ENCODE peak calls at places on chromosomes 7 and 10, in nine cellular contexts. N is IMR-90, R is heart left ventricle, B is H54, C is stomach, W is transverse colon, T is adrenal gland, Q is Peyer's patch, D is spleen. S is an unnamed sample.

GRCh38 chr7:135321556-135321955 is 87.9 kb downstream of the STRA8 start:
- DNase-seq in N (peak; percentile 17), R (no peak), B (no peak), C (no peak), W (no peak), T (no peak), Q (no peak), D (no peak), S (no peak)

GRCh38 chr10:71725249-71725648 is 5.7 kb upstream of the C10orf105 start:
- DNase-seq in N (no peak), R (no peak), B (no peak), C (no peak), W (no peak), T (no peak), Q (no peak), D (peak; percentile 79), S (no peak)

GRCh38 chr10:13102002-13102794 is 2.2 kb downstream of the OPTN start:
- DNase-seq in N (peak; percentile 26), R (no peak), B (no peak), C (no peak), W (no peak), T (no peak), Q (no peak), D (no peak), S (no peak)

GRCh38 chr10:52739380-52740154 is 33.0 kb downstream of the MBL2 start:
- DNase-seq in N (no peak), R (no peak), B (no peak), C (no peak), W (no peak), T (no peak), Q (no peak), D (no peak), S (no peak)

GRCh38 chr10:69101451-69102095 is 13.7 kb downstream of the SRGN start:
- DNase-seq in N (peak; percentile 38), R (no peak), B (no peak), C (no peak), W (no peak), T (no peak), Q (no peak), D (no peak), S (no peak)

GRCh38 chr7:57819491-57819981 is 369.6 kb downstream of the ZNF716 start:
- DNase-seq in N (no peak), R (no peak), B (no peak), C (no peak), W (no peak), T (no peak), Q (no peak), D (no peak), S (no peak)

GRCh38 chr7:156474241-156474743 is 166.3 kb upstream of the RNF32 start:
- DNase-seq in N (peak; percentile 90), R (no peak), B (peak; percentile 47), C (no peak), W (no peak), T (peak; percentile 82), Q (no peak), D (no peak), S (no peak)

GRCh38 chr10:62651341-62651740 is 153.2 kb upstream of the ADO start:
- DNase-seq in N (peak; percentile 4), R (no peak), B (no peak), C (no peak), W (no peak), T (no peak), Q (no peak), D (no peak), S (no peak)

GRCh38 chr10:8435186-8436055 is 380.9 kb downstream of the GATA3 start:
- DNase-seq in N (no peak), R (no peak), B (no peak), C (no peak), W (no peak), T (no peak), Q (no peak), D (no peak), S (no peak)

GRCh38 chr7:567305-567883 is 47.7 kb upstream of the PDGFA start:
- DNase-seq in N (no peak), R (no peak), B (no peak), C (no peak), W (no peak), T (no peak), Q (no peak), D (no peak), S (no peak)

GRCh38 chr7:107725138-107725740 is 18.7 kb upstream of the CBLL1 start:
- DNase-seq in N (peak; percentile 68), R (peak; percentile 45), B (no peak), C (peak; percentile 53), W (peak; percentile 39), T (peak; percentile 17), Q (peak; percentile 78), D (no peak), S (no peak)

GRCh38 chr10:30456262-30456661 is 22.3 kb downstream of the MAP3K8 start:
- DNase-seq in N (no peak), R (no peak), B (no peak), C (no peak), W (peak; percentile 42), T (no peak), Q (peak; percentile 85), D (peak; percentile 88), S (no peak)

GRCh38 chr7:16114071-16114470 is 307.3 kb downstream of the CRPPA start:
- DNase-seq in N (no peak), R (no peak), B (no peak), C (no peak), W (no peak), T (no peak), Q (no peak), D (no peak), S (no peak)

GRCh38 chr10:74921744-74922143 is 95.3 kb downstream of the KAT6B start:
- DNase-seq in N (peak; percentile 12), R (no peak), B (no peak), C (no peak), W (no peak), T (no peak), Q (no peak), D (no peak), S (no peak)

GRCh38 chr7:44607141-44608068 is 978 bp downstream of the OGDH start:
- DNase-seq in N (no peak), R (no peak), B (no peak), C (no peak), W (no peak), T (no peak), Q (no peak), D (no peak), S (no peak)
- TF ChIP-seq POLR2A in N (no peak), R (no peak), B (no peak), C (no peak), W (no peak), T (no peak), Q (no peak), D (no peak), S (no peak)

DNA sequence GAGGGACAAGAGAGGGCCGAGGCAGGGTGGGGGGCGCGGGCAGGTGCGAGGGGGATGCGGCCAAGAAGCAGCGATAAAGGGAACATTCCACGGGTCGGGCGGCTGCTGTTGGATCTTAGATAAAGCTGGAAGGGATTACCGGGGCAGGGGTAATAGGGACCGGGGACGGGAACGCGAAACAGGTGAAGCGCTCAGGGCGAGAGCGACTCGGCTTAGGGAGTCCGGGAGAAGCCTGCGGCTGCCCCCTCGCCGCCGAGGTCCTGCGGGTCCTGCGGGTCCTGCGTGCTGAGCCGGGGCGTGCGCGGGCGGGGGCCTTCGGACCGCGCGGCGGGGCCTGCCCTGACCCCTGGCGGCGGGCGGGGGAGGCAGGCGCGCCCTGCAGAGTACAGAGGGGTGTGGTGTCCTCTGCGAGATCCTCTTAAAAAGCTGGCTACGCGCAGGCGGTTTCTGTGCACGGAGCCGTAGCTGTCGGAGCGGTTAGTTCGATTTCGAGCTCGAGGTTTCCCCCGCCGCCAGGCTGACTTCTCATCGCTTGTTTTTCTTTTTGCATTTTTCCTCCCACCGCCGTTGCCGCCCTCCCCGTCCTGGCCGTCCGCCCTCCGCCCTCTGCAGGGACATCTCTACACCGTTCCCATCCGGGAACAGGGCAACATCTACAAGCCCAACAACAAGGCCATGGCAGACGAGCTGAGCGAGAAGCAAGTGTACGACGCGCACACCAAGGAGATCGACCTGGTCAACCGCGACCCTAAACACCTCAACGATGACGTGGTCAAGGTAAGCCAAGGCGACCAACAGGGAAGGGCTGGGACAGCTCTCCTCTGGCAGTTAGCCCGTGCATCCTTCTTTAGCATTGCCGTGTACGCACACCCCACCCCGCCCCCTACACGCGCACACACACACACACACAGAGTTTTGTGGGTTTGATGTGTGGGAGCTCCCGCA is 1.3 kb downstream of the CAV1 start:
- DNase-seq in N (peak; percentile 88), R (peak; percentile 87), B (peak; percentile 58), C (peak; percentile 70), W (peak; percentile 80), T (peak; percentile 55), Q (peak; percentile 85), D (peak; percentile 93), S (peak; percentile 79)
- TF ChIP-seq POLR2A in N (peak; percentile 73), R (peak; percentile 71), B (peak; percentile 36), C (no peak), W (no peak), T (no peak), Q (no peak), D (no peak), S (no peak)

DNA sequence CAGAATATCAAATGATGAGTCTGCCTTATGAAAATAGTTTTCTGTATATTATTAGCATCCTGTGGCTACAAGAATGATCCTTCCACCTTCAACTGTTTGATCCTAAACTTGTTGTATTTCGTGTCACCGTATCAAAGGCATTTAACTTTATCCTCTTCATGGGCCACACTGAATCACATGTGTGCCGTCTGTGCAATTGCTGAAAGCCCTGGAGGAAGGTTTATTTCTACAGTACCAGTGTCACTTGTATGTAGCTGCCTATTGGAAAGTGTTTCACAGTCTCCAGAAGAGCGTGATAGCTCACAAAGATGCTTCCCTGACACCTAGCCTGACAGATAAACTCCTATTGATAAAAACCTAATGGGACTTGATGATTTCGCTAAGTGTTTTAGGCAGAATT is 94.5 kb downstream of the ITGA8 start:
- DNase-seq in N (no peak), R (no peak), B (no peak), C (no peak), W (no peak), T (no peak), Q (no peak), D (no peak), S (no peak)
- TF ChIP-seq POLR2A in N (no peak), R (no peak), B (no peak), C (no peak), W (no peak), T (no peak), Q (no peak), D (no peak), S (no peak)

GRCh38 chr10:119896061-119896655 is 3.6 kb downstream of the SEC23IP start:
- DNase-seq in N (peak; percentile 95), R (no peak), B (no peak), C (peak; percentile 51), W (no peak), T (no peak), Q (no peak), D (no peak), S (no peak)

GRCh38 chr10:119897366-119897765 is 4.8 kb downstream of the SEC23IP start:
- DNase-seq in N (no peak), R (no peak), B (no peak), C (no peak), W (no peak), T (no peak), Q (no peak), D (no peak), S (no peak)

GRCh38 chr10:119896937-119897336 is 4.4 kb downstream of the SEC23IP start:
- DNase-seq in N (no peak), R (peak; percentile 70), B (no peak), C (peak; percentile 87), W (peak; percentile 75), T (peak; percentile 61), Q (peak; percentile 76), D (no peak), S (no peak)

GRCh38 chr10:119893845-119894427 is 1.4 kb downstream of the SEC23IP start:
- DNase-seq in N (no peak), R (no peak), B (no peak), C (no peak), W (no peak), T (no peak), Q (no peak), D (no peak), S (no peak)

GRCh38 chr10:119892188-119893065 is at the start of gene SEC23IP:
- DNase-seq in N (peak; percentile 97), R (peak; percentile 97), B (peak; percentile 94), C (peak; percentile 97), W (peak; percentile 96), T (peak; percentile 97), Q (peak; percentile 97), D (peak; percentile 99), S (peak; percentile 96)
- TF ChIP-seq POLR2A in N (peak; percentile 93), R (peak; percentile 75), B (peak; percentile 92), C (peak; percentile 88), W (peak; percentile 85), T (peak; percentile 87), Q (no peak), D (peak; percentile 65), S (peak; percentile 19)

S was measured in lower leg skin.